ENCODE peak calls at places on chromosome 18, in six cellular contexts. V is stimulated activated CD4-positive, alpha-beta T cell treated with anti-CD3 and anti-CD28 coated beads, Interleukin-1b, Interleukin-23, amount 100 ng/mL, for 48 hours; L is GM03348; F is fibroblast of mammary gland; O is DMS79 treated with DMSO at 0.1 percent for 48 hours; K is HAP-1. S is an unnamed sample.

GRCh38 chr18:2108581-2108980 is 462.7 kb downstream of the METTL4 start:
- DNase-seq in K (no peak), L (peak), V (no peak), O (no peak), F (peak), S (no peak)

GRCh38 chr18:10101293-10101701 is 187.5 kb downstream of the VAPA start:
- DNase-seq in K (peak), F (peak), V (no peak), L (peak), O (no peak), S (no peak)

GRCh38 chr18:79971211-79971952 is 6.9 kb downstream of the HSBP1L1 start:
- DNase-seq in K (no peak), V (no peak), F (no peak), O (no peak), L (no peak), S (no peak)

GRCh38 chr18:59220784-59221765 is 1.1 kb downstream of the GRP start:
- DNase-seq in O (peak), F (no peak), K (no peak), V (no peak), L (no peak), S (peak)

GRCh38 chr18:63071566-63072175 is 247.9 kb downstream of the BCL2 start:
- DNase-seq in F (no peak), L (no peak), O (no peak), K (no peak), V (no peak), S (no peak)

GRCh38 chr18:65206551-65207260 is 544.1 kb upstream of the CDH7 start:
- DNase-seq in K (no peak), O (no peak), V (no peak), L (no peak), F (no peak), S (no peak)

GRCh38 chr18:58635891-58636290 is 7.0 kb upstream of the ALPK2 start:
- DNase-seq in L (peak), V (no peak), F (peak), O (no peak), K (no peak), S (no peak)

GRCh38 chr18:55475916-55476315 is 112.1 kb downstream of the TCF4 start:
- DNase-seq in L (no peak), V (no peak), F (no peak), O (no peak), K (no peak), S (no peak)

GRCh38 chr18:5937086-5937485 is 41.8 kb upstream of the TMEM200C start:
- DNase-seq in V (no peak), O (no peak), F (no peak), L (no peak), K (no peak), S (peak)

GRCh38 chr18:58784601-58785137 is 80.0 kb upstream of the ZNF532 start:
- DNase-seq in L (no peak), V (no peak), O (no peak), F (no peak), K (peak), S (peak)

GRCh38 chr18:38406625-38407024 is 841.0 kb upstream of the CELF4 start:
- DNase-seq in K (no peak), V (no peak), L (no peak), F (no peak), O (no peak), S (no peak)

GRCh38 chr18:79197531-79197930 is 128.3 kb downstream of the ATP9B start:
- DNase-seq in K (no peak), O (peak), F (no peak), V (no peak), L (no peak), S (no peak)

GRCh38 chr18:37266290-37266689 is 299.3 kb downstream of the CELF4 start:
- DNase-seq in K (peak), F (no peak), O (no peak), V (no peak), L (no peak), S (no peak)

GRCh38 chr18:5890606-5891360 is 4.5 kb downstream of the TMEM200C start:
- DNase-seq in O (no peak), K (peak), F (peak), V (peak), L (no peak), S (peak)

GRCh38 chr18:45457933-45458332 is 157.3 kb upstream of the SLC14A2 start:
- DNase-seq in L (no peak), O (peak), F (no peak), K (no peak), V (no peak), S (no peak)

GRCh38 chr18:55228191-55228590 is 268.9 kb upstream of the CCDC68 start:
- DNase-seq in O (no peak), F (no peak), K (peak), V (no peak), L (no peak), S (no peak)

GRCh38 chr18:80176334-80177080 is 67.4 kb downstream of the ADNP2 start:
- DNase-seq in L (peak), F (peak), K (no peak), O (peak), V (no peak), S (no peak)

GRCh38 chr18:48804856-48805610 is 145.7 kb downstream of the SMAD7 start:
- DNase-seq in L (no peak), V (no peak), F (no peak), K (no peak), O (no peak), S (no peak)

GRCh38 chr18:12990128-12990485 is 1.1 kb upstream of the CEP192 start:
- DNase-seq in K (no peak), F (peak), V (peak), L (no peak), O (no peak), S (no peak)

GRCh38 chr18:8989855-8990254 is 112.6 kb upstream of the NDUFV2 start:
- DNase-seq in O (no peak), K (no peak), F (no peak), V (no peak), L (no peak), S (no peak)

GRCh38 chr18:23077493-23078256 is 57.6 kb upstream of the CABLES1 start:
- DNase-seq in O (peak), K (no peak), V (no peak), L (no peak), F (peak), S (no peak)

GRCh38 chr18:8942909-8943545 is 159.5 kb upstream of the NDUFV2 start:
- DNase-seq in L (no peak), O (no peak), V (no peak), K (no peak), F (no peak), S (no peak)

GRCh38 chr18:11146238-11146946 is 3.0 kb downstream of the PIEZO2 start:
- DNase-seq in O (no peak), V (no peak), F (no peak), K (no peak), L (no peak), S (peak)